ENCODE peak calls at places on chromosome 17, in eight cellular contexts. F, Y, S, Z, N, C, T and W are unnamed samples.

GRCh38 chr17:77420804-77421634 is 280.2 kb downstream of the SEC14L1 start:
- DNase-seq in Z (no peak), Y (peak; percentile 75), C (peak; percentile 64), F (peak; percentile 87), S (peak; percentile 94), T (peak; percentile 96), N (no peak), W (peak; percentile 84)

GRCh38 chr17:9211133-9211765 is 189.9 kb downstream of the NTN1 start:
- DNase-seq in T (no peak), N (no peak), C (no peak), Z (no peak), Y (no peak), S (no peak), F (no peak), W (no peak)

GRCh38 chr17:73182616-73183310 is 10.1 kb upstream of the COG1 start:
- DNase-seq in Y (no peak), Z (no peak), C (no peak), F (no peak), S (no peak), T (peak; percentile 45), N (peak; percentile 33), W (no peak)

GRCh38 chr17:2215616-2216364 is 87.8 kb downstream of the SMG6 start:
- DNase-seq in F (peak; percentile 99), C (no peak), Z (peak; percentile 83), N (peak; percentile 75), T (peak; percentile 84), Y (peak; percentile 86), S (peak; percentile 94), W (peak; percentile 91)

GRCh38 chr17:73404246-73404645 is 92.4 kb upstream of the CDC42EP4 start:
- DNase-seq in S (no peak), F (no peak), C (no peak), Z (no peak), Y (no peak), N (no peak), T (no peak), W (no peak)

GRCh38 chr17:35147313-35147982 is at the start of gene UNC45B:
- DNase-seq in F (no peak), S (no peak), C (no peak), Z (no peak), T (no peak), N (no peak), Y (no peak), W (no peak)

GRCh38 chr17:56690441-56691291 is 97.2 kb downstream of the NOG start:
- DNase-seq in S (no peak), F (peak; percentile 97), Z (no peak), T (no peak), C (no peak), N (no peak), Y (no peak), W (no peak)

GRCh38 chr17:27985736-27986394 is 56.6 kb upstream of the NLK start:
- DNase-seq in Z (no peak), Y (no peak), C (no peak), T (no peak), N (no peak), S (no peak), F (no peak), W (no peak)